ENCODE peak calls at places on chromosomes 5 and 9, in six cellular contexts. O is tibial artery, M is endothelial cell, G is Calu3, U is lower lobe of right lung, X is A549. I is an unnamed sample.

GRCh38 chr5:89471556-89471955 is 588.6 kb upstream of the MEF2C start:
- DNase-seq in U (no peak), M (no peak), G (no peak), O (no peak), X (no peak), I (no peak)

GRCh38 chr9:69174645-69175487 is 789 bp downstream of the TJP2 start:
- DNase-seq in M (no peak), U (no peak), O (peak; percentile 80), X (no peak), G (no peak), I (no peak)

GRCh38 chr9:18189876-18190670 is 283.9 kb upstream of the ADAMTSL1 start:
- DNase-seq in G (no peak), U (no peak), M (no peak), O (no peak), X (no peak), I (no peak)

GRCh38 chr5:56557198-56557597 is 258.2 kb upstream of the MAP3K1 start:
- DNase-seq in G (no peak), M (no peak), O (no peak), U (no peak), X (no peak), I (no peak)

GRCh38 chr9:93031629-93032431 is 26.7 kb upstream of the SUSD3 start:
- DNase-seq in G (no peak), U (no peak), X (no peak), M (no peak), O (no peak), I (no peak)

GRCh38 chr5:140113180-140113698 is 670 bp upstream of the PURA start:
- DNase-seq in X (no peak), U (peak; percentile 48), M (peak; percentile 27), G (peak; percentile 23), O (no peak), I (peak; percentile 37)

GRCh38 chr5:150750469-150750868 is 8.3 kb downstream of the DCTN4 start:
- DNase-seq in X (no peak), G (no peak), O (no peak), U (no peak), M (no peak), I (no peak)

GRCh38 chr9:7298123-7298522 is 501.5 kb downstream of the DMAC1 start:
- DNase-seq in M (no peak), G (no peak), X (no peak), O (no peak), U (no peak), I (no peak)

GRCh38 chr5:73654171-73654811 is 28.3 kb downstream of the ARHGEF28 start:
- DNase-seq in X (no peak), U (no peak), M (no peak), O (no peak), G (peak; percentile 54), I (no peak)

GRCh38 chr5:3024541-3024940 is 273.1 kb upstream of the IRX2 start:
- DNase-seq in U (no peak), X (no peak), G (no peak), M (no peak), O (no peak), I (no peak)

GRCh38 chr5:174556756-174557155 is 167.6 kb upstream of the MSX2 start:
- DNase-seq in X (no peak), G (no peak), O (no peak), M (no peak), U (no peak), I (no peak)

GRCh38 chr9:98943682-98944129 is at the start of gene COL15A1:
- DNase-seq in O (no peak), G (no peak), U (no peak), X (no peak), M (peak; percentile 44), I (peak; percentile 64)

GRCh38 chr9:31153250-31153840 is 1231.1 kb upstream of the ACO1 start:
- DNase-seq in M (no peak), O (no peak), U (no peak), X (no peak), G (no peak), I (no peak)

GRCh38 chr5:154606246-154606645 is 128.2 kb upstream of the HAND1 start:
- DNase-seq in M (no peak), U (no peak), X (no peak), G (no peak), O (no peak), I (no peak)

GRCh38 chr5:38603691-38604090 is 47.2 kb upstream of the LIFR start:
- DNase-seq in G (no peak), X (no peak), O (no peak), U (no peak), M (no peak), I (no peak)

GRCh38 chr5:72817076-72817476 is 615 bp downstream of the TNPO1 start:
- DNase-seq in M (peak; percentile 56), G (peak; percentile 50), X (peak; percentile 22), U (peak; percentile 77), O (peak; percentile 50), I (peak; percentile 58)

GRCh38 chr5:133113331-133114061 is 61.7 kb downstream of the HSPA4 start:
- DNase-seq in G (no peak), M (no peak), U (no peak), X (no peak), O (no peak), I (no peak)

GRCh38 chr9:100375677-100376076 is 22.9 kb upstream of the TEX10 start:
- DNase-seq in X (no peak), O (no peak), U (no peak), G (no peak), M (no peak), I (no peak)

DNA sequence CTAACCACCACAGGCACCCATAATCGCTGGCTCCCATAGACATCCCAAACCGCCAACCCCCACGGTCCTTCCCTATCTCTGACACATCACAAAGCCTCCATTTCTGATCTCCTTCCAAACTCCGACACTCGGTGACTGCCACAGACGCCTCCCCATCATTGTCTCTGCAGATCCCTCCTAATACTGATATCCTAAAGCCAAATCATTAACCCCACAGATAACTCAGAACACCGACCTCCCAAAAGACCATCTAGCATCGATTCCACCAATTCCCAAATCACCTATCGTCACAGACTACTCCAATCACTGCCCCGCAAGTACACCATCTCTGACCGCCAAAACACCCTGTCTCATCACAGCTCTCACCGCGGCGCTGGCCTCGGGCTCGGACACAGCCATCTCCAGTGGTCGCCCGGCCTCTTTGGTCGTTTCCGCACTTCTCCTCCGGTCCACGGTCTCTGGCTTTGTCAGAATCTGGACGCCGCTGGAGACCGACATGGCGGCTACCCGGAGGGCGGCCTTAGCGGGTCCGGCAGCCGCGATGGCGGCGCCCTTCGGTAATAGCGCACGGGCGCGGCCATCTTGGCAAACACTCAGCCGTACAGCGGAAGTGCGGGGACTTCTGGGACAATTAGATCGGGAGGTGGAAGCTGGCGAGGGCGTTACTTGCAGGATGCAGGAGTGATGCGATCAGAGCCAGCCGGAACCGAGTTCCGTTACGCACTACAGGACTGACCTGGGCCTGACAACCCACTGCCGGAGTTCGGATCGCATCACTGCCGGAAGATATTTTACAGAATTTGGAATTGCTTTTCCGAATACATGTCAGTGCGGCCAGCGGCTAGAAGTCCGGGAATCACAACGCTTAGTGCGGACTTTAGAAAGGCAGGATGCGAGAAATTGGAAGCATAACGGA is at the start of gene ZFP37:
- DNase-seq in G (peak; percentile 87), X (peak; percentile 93), U (peak; percentile 91), O (peak; percentile 96), M (peak; percentile 89), I (peak; percentile 96)
- TF ChIP-seq CTCF in G (no peak), X (no peak), U (no peak), O (no peak), M (no peak), I (no peak)

GRCh38 chr9:79134654-79135053 is 437.1 kb upstream of the TLE4 start:
- DNase-seq in U (no peak), G (no peak), M (peak; percentile 18), O (no peak), X (no peak), I (no peak)
- TF ChIP-seq CTCF in U (no peak), G (no peak), M (peak; percentile 22), O (no peak), X (no peak), I (no peak)

GRCh38 chr5:157740211-157740610 is 3.3 kb upstream of the LSM11 start:
- DNase-seq in U (no peak), M (no peak), O (no peak), G (peak; percentile 43), X (peak; percentile 69), I (no peak)
- TF ChIP-seq CTCF in U (peak; percentile 26), M (peak; percentile 50), O (no peak), G (peak; percentile 56), X (peak; percentile 65), I (no peak)

DNA sequence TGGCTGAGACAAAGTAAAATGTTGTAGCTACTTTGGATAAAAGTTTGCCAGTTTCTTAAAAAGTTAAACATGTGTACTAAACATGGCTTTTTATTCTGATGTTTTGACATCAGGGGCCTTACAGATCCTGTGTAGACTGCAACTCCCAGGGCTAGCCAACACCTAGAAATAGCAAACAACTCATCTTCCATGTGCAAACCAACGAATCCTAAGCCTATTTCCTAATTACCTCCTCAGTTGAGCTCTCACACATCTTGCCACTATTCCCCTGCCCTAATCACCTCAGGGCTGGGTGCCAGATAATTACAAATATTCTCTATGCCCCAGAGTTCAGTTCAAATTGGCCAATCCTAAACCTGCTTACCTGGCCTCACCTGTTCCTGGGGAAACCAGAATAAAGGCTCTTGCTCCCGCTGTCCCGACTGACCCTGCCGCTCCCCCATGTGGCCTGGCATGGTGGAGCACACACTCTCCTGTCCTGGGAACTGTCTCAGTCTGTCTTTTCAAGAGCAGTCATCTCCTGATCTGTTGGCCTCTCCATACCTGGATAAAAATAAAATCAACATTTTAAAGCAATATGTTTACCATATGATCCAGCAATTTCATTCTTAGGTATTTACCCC is 37.1 kb upstream of the FAM169A start:
- DNase-seq in U (peak; percentile 66), O (no peak), X (peak; percentile 25), G (peak; percentile 87), M (peak; percentile 55), I (no peak)
- TF ChIP-seq CTCF in U (peak; percentile 45), O (no peak), X (peak; percentile 51), G (peak; percentile 80), M (peak; percentile 49), I (peak; percentile 36)

I was measured in heart left ventricle.